ENCODE peak calls at places on chromosomes 16 and 17, in nine cellular contexts. One of them, this sample, is unnamed.

GRCh38 chr16:85627835-85628556 is 14.9 kb downstream of the GSE1 start:
- DNase-seq in astrocyte of the cerebellum: no peak
- DNase-seq in HCT116: no peak
- DNase-seq in mammary epithelial cell: no peak
- DNase-seq in pancreas: no peak
- DNase-seq in A549: no peak
- DNase-seq in stomach: no peak
- DNase-seq in esophagus muscularis mucosa: no peak
- DNase-seq in kidney: no peak
- DNase-seq in this sample: no peak

GRCh38 chr16:85110105-85110504 is 2.2 kb downstream of the CIBAR2 start:
- DNase-seq in astrocyte of the cerebellum: no peak
- DNase-seq in HCT116: no peak
- DNase-seq in mammary epithelial cell: no peak
- DNase-seq in pancreas: no peak
- DNase-seq in A549: no peak
- DNase-seq in stomach: no peak
- DNase-seq in esophagus muscularis mucosa: no peak
- DNase-seq in kidney: peak
- DNase-seq in this sample: no peak

GRCh38 chr17:33038740-33039139 is 47.1 kb downstream of the SPACA3 start:
- DNase-seq in astrocyte of the cerebellum: peak
- DNase-seq in HCT116: peak
- DNase-seq in mammary epithelial cell: peak
- DNase-seq in pancreas: peak
- DNase-seq in A549: peak
- DNase-seq in stomach: no peak
- DNase-seq in esophagus muscularis mucosa: no peak
- DNase-seq in kidney: no peak
- DNase-seq in this sample: peak

GRCh38 chr17:5715478-5715877 is 131.2 kb upstream of the NLRP1 start:
- DNase-seq in astrocyte of the cerebellum: no peak
- DNase-seq in HCT116: no peak
- DNase-seq in mammary epithelial cell: no peak
- DNase-seq in pancreas: no peak
- DNase-seq in A549: no peak
- DNase-seq in stomach: no peak
- DNase-seq in esophagus muscularis mucosa: peak
- DNase-seq in kidney: no peak
- DNase-seq in this sample: no peak

GRCh38 chr16:53372942-53373871 is 61.1 kb upstream of the RBL2 start:
- DNase-seq in astrocyte of the cerebellum: no peak
- DNase-seq in HCT116: peak
- DNase-seq in mammary epithelial cell: peak
- DNase-seq in pancreas: peak
- DNase-seq in A549: peak
- DNase-seq in stomach: peak
- DNase-seq in esophagus muscularis mucosa: no peak
- DNase-seq in kidney: peak
- DNase-seq in this sample: peak

GRCh38 chr16:84827131-84827574 is 7.4 kb downstream of the CRISPLD2 start:
- DNase-seq in astrocyte of the cerebellum: no peak
- DNase-seq in HCT116: no peak
- DNase-seq in mammary epithelial cell: no peak
- DNase-seq in pancreas: no peak
- DNase-seq in A549: no peak
- DNase-seq in stomach: no peak
- DNase-seq in esophagus muscularis mucosa: no peak
- DNase-seq in kidney: no peak
- DNase-seq in this sample: no peak

GRCh38 chr17:61167050-61167449 is 232.6 kb upstream of the TBX2 start:
- DNase-seq in astrocyte of the cerebellum: no peak
- DNase-seq in HCT116: no peak
- DNase-seq in mammary epithelial cell: no peak
- DNase-seq in pancreas: no peak
- DNase-seq in A549: no peak
- DNase-seq in stomach: no peak
- DNase-seq in esophagus muscularis mucosa: no peak
- DNase-seq in kidney: no peak
- DNase-seq in this sample: no peak

GRCh38 chr17:40063915-40064531 is 1.3 kb downstream of the THRA start:
- DNase-seq in astrocyte of the cerebellum: no peak
- DNase-seq in HCT116: no peak
- DNase-seq in mammary epithelial cell: no peak
- DNase-seq in pancreas: no peak
- DNase-seq in A549: no peak
- DNase-seq in stomach: no peak
- DNase-seq in esophagus muscularis mucosa: no peak
- DNase-seq in kidney: no peak
- DNase-seq in this sample: no peak

GRCh38 chr17:62626719-62627218 is 701 bp upstream of the MRC2 start:
- DNase-seq in astrocyte of the cerebellum: peak
- DNase-seq in HCT116: no peak
- DNase-seq in mammary epithelial cell: peak
- DNase-seq in pancreas: no peak
- DNase-seq in A549: peak
- DNase-seq in stomach: no peak
- DNase-seq in esophagus muscularis mucosa: no peak
- DNase-seq in kidney: no peak
- DNase-seq in this sample: no peak

GRCh38 chr16:50245417-50246298 is 20.7 kb upstream of the ADCY7 start:
- DNase-seq in astrocyte of the cerebellum: no peak
- DNase-seq in HCT116: peak
- DNase-seq in mammary epithelial cell: peak
- DNase-seq in pancreas: peak
- DNase-seq in A549: peak
- DNase-seq in stomach: peak
- DNase-seq in esophagus muscularis mucosa: no peak
- DNase-seq in kidney: peak
- DNase-seq in this sample: peak

GRCh38 chr17:71631483-71631882 is 489.3 kb upstream of the SOX9 start:
- DNase-seq in astrocyte of the cerebellum: no peak
- DNase-seq in HCT116: peak
- DNase-seq in mammary epithelial cell: peak
- DNase-seq in pancreas: no peak
- DNase-seq in A549: no peak
- DNase-seq in stomach: no peak
- DNase-seq in esophagus muscularis mucosa: no peak
- DNase-seq in kidney: no peak
- DNase-seq in this sample: no peak

GRCh38 chr16:65658339-65659275 is 536.7 kb upstream of the CDH11 start:
- DNase-seq in astrocyte of the cerebellum: peak
- DNase-seq in HCT116: no peak
- DNase-seq in mammary epithelial cell: peak
- DNase-seq in pancreas: no peak
- DNase-seq in A549: no peak
- DNase-seq in stomach: no peak
- DNase-seq in esophagus muscularis mucosa: no peak
- DNase-seq in kidney: no peak
- DNase-seq in this sample: no peak

GRCh38 chr17:67582632-67583230 is 135.0 kb upstream of the NOL11 start:
- DNase-seq in astrocyte of the cerebellum: no peak
- DNase-seq in HCT116: no peak
- DNase-seq in mammary epithelial cell: no peak
- DNase-seq in pancreas: peak
- DNase-seq in A549: no peak
- DNase-seq in stomach: peak
- DNase-seq in esophagus muscularis mucosa: no peak
- DNase-seq in kidney: peak
- DNase-seq in this sample: no peak

GRCh38 chr16:25010542-25010941 is 4.6 kb downstream of the ARHGAP17 start:
- DNase-seq in astrocyte of the cerebellum: no peak
- DNase-seq in HCT116: no peak
- DNase-seq in mammary epithelial cell: no peak
- DNase-seq in pancreas: no peak
- DNase-seq in A549: no peak
- DNase-seq in stomach: no peak
- DNase-seq in esophagus muscularis mucosa: no peak
- DNase-seq in kidney: no peak
- DNase-seq in this sample: no peak

GRCh38 chr16:1781758-1782407 is 488 bp downstream of the SPSB3 start:
- DNase-seq in astrocyte of the cerebellum: no peak
- DNase-seq in HCT116: no peak
- DNase-seq in mammary epithelial cell: peak
- DNase-seq in pancreas: no peak
- DNase-seq in A549: peak
- DNase-seq in stomach: no peak
- DNase-seq in esophagus muscularis mucosa: no peak
- DNase-seq in kidney: peak
- DNase-seq in this sample: peak

GRCh38 chr16:15950167-15950854 is 895 bp downstream of the ABCC1 start:
- DNase-seq in astrocyte of the cerebellum: no peak
- DNase-seq in HCT116: no peak
- DNase-seq in mammary epithelial cell: peak
- DNase-seq in pancreas: peak
- DNase-seq in A549: no peak
- DNase-seq in stomach: peak
- DNase-seq in esophagus muscularis mucosa: no peak
- DNase-seq in kidney: no peak
- DNase-seq in this sample: peak

GRCh38 chr17:29614345-29615047 is 8.2 kb downstream of the CORO6 start:
- DNase-seq in astrocyte of the cerebellum: no peak
- DNase-seq in HCT116: no peak
- DNase-seq in mammary epithelial cell: no peak
- DNase-seq in pancreas: no peak
- DNase-seq in A549: no peak
- DNase-seq in stomach: no peak
- DNase-seq in esophagus muscularis mucosa: no peak
- DNase-seq in kidney: no peak
- DNase-seq in this sample: no peak

DNA sequence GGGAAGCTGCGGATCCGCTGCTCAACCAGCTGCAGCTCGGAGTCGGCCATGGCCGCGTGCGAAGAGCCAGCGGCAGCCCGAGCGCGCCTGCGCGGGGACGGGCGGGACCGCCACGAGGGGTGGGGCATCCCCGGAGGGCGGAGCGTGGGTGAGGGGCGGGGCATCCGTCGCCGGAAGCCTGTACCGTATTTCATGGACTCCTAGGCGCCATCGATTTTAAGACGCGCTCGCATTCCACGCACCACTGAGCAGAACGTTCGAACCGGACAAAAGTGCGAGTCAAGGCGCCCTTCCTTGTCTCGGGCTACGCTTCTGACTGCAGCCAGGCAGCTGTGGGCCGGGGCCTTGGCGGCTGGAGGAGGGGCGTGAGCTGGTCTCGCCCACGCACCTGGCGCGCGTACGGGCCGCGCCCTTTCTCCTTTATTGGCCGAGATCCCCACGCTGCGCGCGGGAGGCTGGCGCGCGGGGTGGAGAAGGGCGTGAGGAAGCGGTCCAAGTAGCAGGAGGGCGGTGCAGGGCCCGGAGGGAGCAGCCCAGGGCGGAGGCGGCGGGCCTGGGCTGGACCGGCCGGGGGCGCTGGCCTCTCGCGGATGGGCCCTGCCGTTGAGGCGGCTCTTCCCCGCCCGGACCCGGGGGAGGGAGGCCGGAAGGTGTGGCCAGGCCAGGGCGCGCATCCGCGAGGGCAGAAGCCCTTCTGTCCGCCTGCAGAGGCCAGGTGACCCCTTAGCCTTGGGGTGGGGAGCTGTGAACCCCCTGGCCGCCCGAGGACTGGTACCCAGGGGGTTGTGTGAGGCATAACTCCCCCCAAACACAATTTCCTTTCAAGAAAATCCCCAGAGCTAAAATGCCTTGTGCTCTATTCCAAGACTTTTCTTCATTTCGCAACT is at the start of gene APRT:
- DNase-seq in astrocyte of the cerebellum: peak
- DNase-seq in HCT116: peak
- DNase-seq in mammary epithelial cell: peak
- DNase-seq in pancreas: peak
- DNase-seq in A549: peak
- DNase-seq in stomach: peak
- DNase-seq in esophagus muscularis mucosa: peak
- DNase-seq in kidney: peak
- DNase-seq in this sample: peak
- TF ChIP-seq CTCF in astrocyte of the cerebellum: peak
- TF ChIP-seq CTCF in HCT116: peak
- TF ChIP-seq CTCF in mammary epithelial cell: no peak
- TF ChIP-seq CTCF in pancreas: no peak
- TF ChIP-seq CTCF in A549: peak
- TF ChIP-seq CTCF in stomach: no peak
- TF ChIP-seq CTCF in esophagus muscularis mucosa: peak
- TF ChIP-seq CTCF in kidney: peak
- TF ChIP-seq CTCF in this sample: peak

DNA sequence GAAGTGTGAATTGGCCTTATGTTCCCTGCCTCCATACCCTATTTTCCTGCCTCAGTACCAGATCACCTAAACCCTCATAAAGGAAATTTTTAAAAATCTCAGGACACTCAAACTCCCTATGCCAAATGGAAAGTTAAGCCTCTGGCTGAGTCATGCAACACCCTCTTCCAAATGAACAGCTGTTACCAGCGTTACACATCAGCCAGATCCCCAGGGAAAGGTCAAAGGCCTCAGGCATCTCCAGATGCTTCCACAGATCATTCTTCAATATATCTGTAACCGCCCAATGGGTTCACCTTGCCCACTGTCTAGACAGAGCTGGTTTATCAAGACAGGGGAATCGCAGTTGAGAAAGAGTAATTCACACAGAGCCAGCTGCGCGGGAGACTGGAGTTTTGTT is 29.0 kb upstream of the SHCBP1 start:
- DNase-seq in astrocyte of the cerebellum: no peak
- DNase-seq in HCT116: no peak
- DNase-seq in mammary epithelial cell: no peak
- DNase-seq in pancreas: no peak
- DNase-seq in A549: no peak
- DNase-seq in stomach: no peak
- DNase-seq in esophagus muscularis mucosa: no peak
- DNase-seq in kidney: no peak
- DNase-seq in this sample: no peak
- H3K4me3 ChIP-seq in astrocyte of the cerebellum: no peak
- H3K4me3 ChIP-seq in HCT116: no peak
- H3K4me3 ChIP-seq in mammary epithelial cell: no peak
- H3K4me3 ChIP-seq in pancreas: no peak
- H3K4me3 ChIP-seq in A549: no peak
- H3K4me3 ChIP-seq in stomach: peak
- H3K4me3 ChIP-seq in esophagus muscularis mucosa: peak
- H3K4me3 ChIP-seq in kidney: no peak
- H3K4me3 ChIP-seq in this sample: no peak

GRCh38 chr17:2282297-2282873 is 21.2 kb downstream of the SMG6 start:
- DNase-seq in astrocyte of the cerebellum: peak
- DNase-seq in HCT116: peak
- DNase-seq in mammary epithelial cell: peak
- DNase-seq in pancreas: no peak
- DNase-seq in A549: peak
- DNase-seq in stomach: no peak
- DNase-seq in esophagus muscularis mucosa: no peak
- DNase-seq in kidney: no peak
- DNase-seq in this sample: peak
- TF ChIP-seq CTCF in astrocyte of the cerebellum: peak
- TF ChIP-seq CTCF in HCT116: peak
- TF ChIP-seq CTCF in mammary epithelial cell: peak
- TF ChIP-seq CTCF in pancreas: peak
- TF ChIP-seq CTCF in A549: peak
- TF ChIP-seq CTCF in stomach: peak
- TF ChIP-seq CTCF in esophagus muscularis mucosa: peak
- TF ChIP-seq CTCF in kidney: peak
- TF ChIP-seq CTCF in this sample: peak

DNA sequence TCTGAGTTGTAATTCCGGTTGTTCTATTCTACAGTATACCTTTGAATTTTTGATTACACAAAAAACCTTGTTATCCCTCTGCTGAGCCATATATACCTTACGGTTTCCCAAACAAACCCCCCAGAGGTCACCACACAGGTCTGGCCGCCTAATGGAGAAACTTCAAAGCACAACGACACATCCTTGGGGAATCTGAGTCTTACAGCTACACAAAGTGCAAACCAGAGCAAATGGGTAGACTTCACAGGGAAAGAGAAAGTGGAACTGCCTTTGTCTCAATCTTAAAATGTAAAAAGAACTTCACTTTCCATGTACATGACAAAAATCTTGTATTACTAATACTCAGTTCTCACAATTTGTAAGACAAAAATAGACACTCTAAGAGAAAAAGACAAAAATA is 2.7 kb downstream of the FBXO31 start:
- DNase-seq in astrocyte of the cerebellum: no peak
- DNase-seq in HCT116: no peak
- DNase-seq in mammary epithelial cell: no peak
- DNase-seq in pancreas: no peak
- DNase-seq in A549: no peak
- DNase-seq in stomach: no peak
- DNase-seq in esophagus muscularis mucosa: no peak
- DNase-seq in kidney: no peak
- DNase-seq in this sample: peak
- H3K4me3 ChIP-seq in astrocyte of the cerebellum: peak
- H3K4me3 ChIP-seq in HCT116: no peak
- H3K4me3 ChIP-seq in mammary epithelial cell: no peak
- H3K4me3 ChIP-seq in pancreas: peak
- H3K4me3 ChIP-seq in A549: no peak
- H3K4me3 ChIP-seq in stomach: peak
- H3K4me3 ChIP-seq in esophagus muscularis mucosa: peak
- H3K4me3 ChIP-seq in kidney: peak
- H3K4me3 ChIP-seq in this sample: peak

This sample was measured in GM12865.